ENCODE peak calls at places on chromosomes 4 and X, in nine cellular contexts. B is iPS-NIHi11; Z is stimulated activated CD8-positive, alpha-beta memory T cell treated with anti-CD3 and anti-CD28 coated beads, Interleukin-15, amount 100 ng/mL, for 4 hours; G is D341Med; L is fibroblast of pulmonary artery; T is Kasumi-1; E is CD8-positive, alpha-beta memory T cell; O is KBM-7; F is amniotic stem cell. H is an unnamed sample.

GRCh38 chr4:138090145-138090917 is 151.8 kb downstream of the SLC7A11 start:
- DNase-seq in B (peak), Z (no peak), G (peak), L (peak), T (peak), E (no peak), O (peak), F (peak), H (peak)

GRCh38 chr4:82839624-82840023 is 41.0 kb upstream of the SCD5 start:
- DNase-seq in B (no peak), Z (no peak), G (no peak), L (peak), T (no peak), E (no peak), O (no peak), F (no peak), H (no peak)

GRCh38 chrX:73850124-73851013 is 287.4 kb downstream of the CHIC1 start:
- DNase-seq in B (peak), Z (no peak), G (peak), L (peak), T (no peak), E (no peak), O (peak), F (no peak), H (no peak)

GRCh38 chrX:155313766-155314165 is 20.6 kb downstream of the CLIC2 start:
- DNase-seq in B (no peak), Z (no peak), G (no peak), L (no peak), T (no peak), E (no peak), O (no peak), F (no peak), H (no peak)

GRCh38 chr4:86338989-86339388 is 20.9 kb downstream of the MAPK10 start:
- DNase-seq in B (no peak), Z (no peak), G (no peak), L (peak), T (no peak), E (no peak), O (no peak), F (peak), H (no peak)

GRCh38 chrX:994780-995179 is 217.7 kb downstream of the CRLF2 start:
- DNase-seq in B (no peak), Z (no peak), G (no peak), L (no peak), T (no peak), E (no peak), O (no peak), F (no peak), H (no peak)

GRCh38 chr4:106104276-106104675 is 209.0 kb downstream of the NPNT start:
- DNase-seq in B (no peak), Z (no peak), G (no peak), L (no peak), T (no peak), E (no peak), O (no peak), F (no peak), H (no peak)

GRCh38 chr4:176464748-176465147 is 145.0 kb downstream of the SPCS3 start:
- DNase-seq in B (no peak), Z (no peak), G (no peak), L (no peak), T (no peak), E (no peak), O (no peak), F (no peak), H (no peak)

GRCh38 chr4:70714061-70714468 is 7.7 kb upstream of the RUFY3 start:
- DNase-seq in B (no peak), Z (no peak), G (no peak), L (peak), T (no peak), E (no peak), O (no peak), F (no peak), H (no peak)

GRCh38 chr4:139768913-139769312 is 103.3 kb downstream of the MGST2 start:
- DNase-seq in B (peak), Z (no peak), G (no peak), L (no peak), T (no peak), E (no peak), O (peak), F (no peak), H (no peak)

GRCh38 chr4:89303177-89303576 is 4.4 kb downstream of the GPRIN3 start:
- DNase-seq in B (no peak), Z (no peak), G (no peak), L (no peak), T (no peak), E (peak), O (no peak), F (no peak), H (peak)

GRCh38 chrX:33434256-33435092 is 223.1 kb upstream of the DMD start:
- DNase-seq in B (peak), Z (no peak), G (peak), L (peak), T (peak), E (no peak), O (peak), F (peak), H (no peak)

GRCh38 chr4:39021631-39022030 is 10.6 kb downstream of the TMEM156 start:
- DNase-seq in B (no peak), Z (no peak), G (no peak), L (no peak), T (no peak), E (no peak), O (no peak), F (no peak), H (no peak)

GRCh38 chr4:97646997-97647396 is 496.3 kb downstream of the STPG2 start:
- DNase-seq in B (no peak), Z (no peak), G (no peak), L (peak), T (no peak), E (no peak), O (no peak), F (peak), H (no peak)

GRCh38 chrX:103556941-103557340 is 28.4 kb upstream of the TCEAL4 start:
- DNase-seq in B (no peak), Z (no peak), G (no peak), L (no peak), T (no peak), E (no peak), O (no peak), F (no peak), H (no peak)

GRCh38 chr4:189121336-189121735 is 819.3 kb upstream of the FRG1 start:
- DNase-seq in B (no peak), Z (no peak), G (no peak), L (no peak), T (no peak), E (no peak), O (no peak), F (no peak), H (no peak)

GRCh38 chrX:153875391-153876111 is 10.4 kb downstream of the L1CAM start:
- DNase-seq in B (peak), Z (peak), G (no peak), L (peak), T (peak), E (peak), O (peak), F (no peak), H (peak)

GRCh38 chr4:23891064-23891421 is 1.2 kb upstream of the PPARGC1A start:
- DNase-seq in B (no peak), Z (no peak), G (no peak), L (no peak), T (no peak), E (no peak), O (no peak), F (no peak), H (no peak)

GRCh38 chr4:79917246-79917645 is 155.8 kb downstream of the ANTXR2 start:
- DNase-seq in B (peak), Z (no peak), G (peak), L (peak), T (peak), E (peak), O (peak), F (no peak), H (no peak)

GRCh38 chr4:128847074-128847724 is 37.7 kb downstream of the JADE1 start:
- DNase-seq in B (no peak), Z (no peak), G (no peak), L (no peak), T (no peak), E (no peak), O (no peak), F (no peak), H (no peak)

H was measured in T-helper 1 cell.